ENCODE peak calls at places on chromosomes 6 and 20, in seven cellular contexts. One of them, this sample, is unnamed.

GRCh38 chr6:113184291-113184690 is 672.9 kb upstream of the MARCKS start:
- DNase-seq in H4: peak
- DNase-seq in NCI-H2171: no peak
- DNase-seq in nephron progenitor cell: no peak
- DNase-seq in aorta: no peak
- DNase-seq in fibroblast of the conjunctiva: no peak
- DNase-seq in stimulated activated CD4-positive, alpha-beta T cell treated with anti-CD3 and anti-CD28 coated beads, Interleukin-4, amount 100 ng/mL, for 48 hours: no peak
- DNase-seq in this sample: no peak

GRCh38 chr6:156427345-156427744 is 349.8 kb upstream of the ARID1B start:
- DNase-seq in aorta: peak
- DNase-seq in nephron progenitor cell: no peak
- DNase-seq in fibroblast of the conjunctiva: peak
- DNase-seq in NCI-H2171: no peak
- DNase-seq in H4: peak
- DNase-seq in stimulated activated CD4-positive, alpha-beta T cell treated with anti-CD3 and anti-CD28 coated beads, Interleukin-4, amount 100 ng/mL, for 48 hours: no peak
- DNase-seq in this sample: no peak

GRCh38 chr20:47607208-47607613 is 105.5 kb downstream of the NCOA3 start:
- DNase-seq in aorta: no peak
- DNase-seq in nephron progenitor cell: no peak
- DNase-seq in H4: no peak
- DNase-seq in NCI-H2171: no peak
- DNase-seq in fibroblast of the conjunctiva: peak
- DNase-seq in stimulated activated CD4-positive, alpha-beta T cell treated with anti-CD3 and anti-CD28 coated beads, Interleukin-4, amount 100 ng/mL, for 48 hours: no peak
- DNase-seq in this sample: no peak

GRCh38 chr6:157227202-157228166 is 95.8 kb downstream of the TMEM242 start:
- DNase-seq in aorta: no peak
- DNase-seq in stimulated activated CD4-positive, alpha-beta T cell treated with anti-CD3 and anti-CD28 coated beads, Interleukin-4, amount 100 ng/mL, for 48 hours: no peak
- DNase-seq in nephron progenitor cell: no peak
- DNase-seq in NCI-H2171: no peak
- DNase-seq in fibroblast of the conjunctiva: no peak
- DNase-seq in H4: no peak
- DNase-seq in this sample: no peak

GRCh38 chr6:2448826-2449571 is 203.6 kb upstream of the GMDS start:
- DNase-seq in aorta: no peak
- DNase-seq in stimulated activated CD4-positive, alpha-beta T cell treated with anti-CD3 and anti-CD28 coated beads, Interleukin-4, amount 100 ng/mL, for 48 hours: no peak
- DNase-seq in fibroblast of the conjunctiva: peak
- DNase-seq in H4: peak
- DNase-seq in nephron progenitor cell: peak
- DNase-seq in NCI-H2171: peak
- DNase-seq in this sample: peak

GRCh38 chr6:158751192-158751591 is 68.0 kb downstream of the EZR start:
- DNase-seq in stimulated activated CD4-positive, alpha-beta T cell treated with anti-CD3 and anti-CD28 coated beads, Interleukin-4, amount 100 ng/mL, for 48 hours: no peak
- DNase-seq in NCI-H2171: peak
- DNase-seq in nephron progenitor cell: no peak
- DNase-seq in aorta: no peak
- DNase-seq in fibroblast of the conjunctiva: no peak
- DNase-seq in H4: no peak
- DNase-seq in this sample: no peak

GRCh38 chr6:3412779-3413500 is 43.9 kb downstream of the SLC22A23 start:
- DNase-seq in H4: no peak
- DNase-seq in stimulated activated CD4-positive, alpha-beta T cell treated with anti-CD3 and anti-CD28 coated beads, Interleukin-4, amount 100 ng/mL, for 48 hours: no peak
- DNase-seq in aorta: no peak
- DNase-seq in fibroblast of the conjunctiva: no peak
- DNase-seq in NCI-H2171: no peak
- DNase-seq in nephron progenitor cell: no peak
- DNase-seq in this sample: no peak

GRCh38 chr6:48560408-48560807 is 449.4 kb upstream of the PTCHD4 start:
- DNase-seq in H4: peak
- DNase-seq in NCI-H2171: no peak
- DNase-seq in stimulated activated CD4-positive, alpha-beta T cell treated with anti-CD3 and anti-CD28 coated beads, Interleukin-4, amount 100 ng/mL, for 48 hours: no peak
- DNase-seq in fibroblast of the conjunctiva: no peak
- DNase-seq in aorta: no peak
- DNase-seq in nephron progenitor cell: no peak
- DNase-seq in this sample: no peak

GRCh38 chr20:37943033-37943432 is 40.1 kb downstream of the VSTM2L start:
- DNase-seq in NCI-H2171: no peak
- DNase-seq in stimulated activated CD4-positive, alpha-beta T cell treated with anti-CD3 and anti-CD28 coated beads, Interleukin-4, amount 100 ng/mL, for 48 hours: no peak
- DNase-seq in H4: no peak
- DNase-seq in nephron progenitor cell: no peak
- DNase-seq in aorta: no peak
- DNase-seq in fibroblast of the conjunctiva: no peak
- DNase-seq in this sample: peak

GRCh38 chr6:44056392-44057237 is 70.6 kb downstream of the MRPL14 start:
- DNase-seq in H4: peak
- DNase-seq in stimulated activated CD4-positive, alpha-beta T cell treated with anti-CD3 and anti-CD28 coated beads, Interleukin-4, amount 100 ng/mL, for 48 hours: no peak
- DNase-seq in aorta: peak
- DNase-seq in NCI-H2171: no peak
- DNase-seq in nephron progenitor cell: no peak
- DNase-seq in fibroblast of the conjunctiva: peak
- DNase-seq in this sample: no peak

GRCh38 chr6:152572395-152573061 is 64.6 kb downstream of the SYNE1 start:
- DNase-seq in NCI-H2171: no peak
- DNase-seq in fibroblast of the conjunctiva: no peak
- DNase-seq in nephron progenitor cell: no peak
- DNase-seq in aorta: no peak
- DNase-seq in stimulated activated CD4-positive, alpha-beta T cell treated with anti-CD3 and anti-CD28 coated beads, Interleukin-4, amount 100 ng/mL, for 48 hours: no peak
- DNase-seq in H4: peak
- DNase-seq in this sample: no peak

GRCh38 chr6:6256881-6257280 is 63.6 kb downstream of the F13A1 start:
- DNase-seq in NCI-H2171: no peak
- DNase-seq in stimulated activated CD4-positive, alpha-beta T cell treated with anti-CD3 and anti-CD28 coated beads, Interleukin-4, amount 100 ng/mL, for 48 hours: no peak
- DNase-seq in nephron progenitor cell: no peak
- DNase-seq in aorta: no peak
- DNase-seq in H4: no peak
- DNase-seq in fibroblast of the conjunctiva: no peak
- DNase-seq in this sample: no peak

GRCh38 chr6:35665573-35665972 is 23.1 kb downstream of the FKBP5 start:
- DNase-seq in H4: no peak
- DNase-seq in NCI-H2171: no peak
- DNase-seq in nephron progenitor cell: no peak
- DNase-seq in fibroblast of the conjunctiva: no peak
- DNase-seq in aorta: no peak
- DNase-seq in stimulated activated CD4-positive, alpha-beta T cell treated with anti-CD3 and anti-CD28 coated beads, Interleukin-4, amount 100 ng/mL, for 48 hours: no peak
- DNase-seq in this sample: no peak

GRCh38 chr6:166922937-166923336 is 33.4 kb downstream of the RNASET2 start:
- DNase-seq in aorta: no peak
- DNase-seq in H4: no peak
- DNase-seq in nephron progenitor cell: no peak
- DNase-seq in NCI-H2171: no peak
- DNase-seq in fibroblast of the conjunctiva: no peak
- DNase-seq in stimulated activated CD4-positive, alpha-beta T cell treated with anti-CD3 and anti-CD28 coated beads, Interleukin-4, amount 100 ng/mL, for 48 hours: no peak
- DNase-seq in this sample: no peak

GRCh38 chr20:42340358-42340757 is 722.2 kb upstream of the CHD6 start:
- DNase-seq in fibroblast of the conjunctiva: no peak
- DNase-seq in NCI-H2171: no peak
- DNase-seq in stimulated activated CD4-positive, alpha-beta T cell treated with anti-CD3 and anti-CD28 coated beads, Interleukin-4, amount 100 ng/mL, for 48 hours: no peak
- DNase-seq in nephron progenitor cell: no peak
- DNase-seq in aorta: no peak
- DNase-seq in H4: no peak
- DNase-seq in this sample: no peak

GRCh38 chr20:51402201-51402600 is 140.3 kb downstream of the NFATC2 start:
- DNase-seq in NCI-H2171: no peak
- DNase-seq in aorta: no peak
- DNase-seq in H4: peak
- DNase-seq in stimulated activated CD4-positive, alpha-beta T cell treated with anti-CD3 and anti-CD28 coated beads, Interleukin-4, amount 100 ng/mL, for 48 hours: no peak
- DNase-seq in nephron progenitor cell: no peak
- DNase-seq in fibroblast of the conjunctiva: no peak
- DNase-seq in this sample: no peak

GRCh38 chr20:58229198-58229802 is 847 bp upstream of the ANKRD60 start:
- DNase-seq in stimulated activated CD4-positive, alpha-beta T cell treated with anti-CD3 and anti-CD28 coated beads, Interleukin-4, amount 100 ng/mL, for 48 hours: no peak
- DNase-seq in H4: no peak
- DNase-seq in fibroblast of the conjunctiva: no peak
- DNase-seq in aorta: no peak
- DNase-seq in NCI-H2171: peak
- DNase-seq in nephron progenitor cell: no peak
- DNase-seq in this sample: no peak

GRCh38 chr6:118660218-118660569 is 8.8 kb upstream of the CEP85L start:
- DNase-seq in fibroblast of the conjunctiva: no peak
- DNase-seq in NCI-H2171: peak
- DNase-seq in nephron progenitor cell: no peak
- DNase-seq in H4: no peak
- DNase-seq in aorta: no peak
- DNase-seq in stimulated activated CD4-positive, alpha-beta T cell treated with anti-CD3 and anti-CD28 coated beads, Interleukin-4, amount 100 ng/mL, for 48 hours: peak
- DNase-seq in this sample: no peak

GRCh38 chr20:32446301-32447100 is 88.4 kb downstream of the ASXL1 start:
- DNase-seq in fibroblast of the conjunctiva: no peak
- DNase-seq in H4: no peak
- DNase-seq in aorta: no peak
- DNase-seq in nephron progenitor cell: no peak
- DNase-seq in NCI-H2171: no peak
- DNase-seq in stimulated activated CD4-positive, alpha-beta T cell treated with anti-CD3 and anti-CD28 coated beads, Interleukin-4, amount 100 ng/mL, for 48 hours: no peak
- DNase-seq in this sample: no peak

GRCh38 chr6:108748959-108749358 is 99.3 kb upstream of the ARMC2 start:
- DNase-seq in fibroblast of the conjunctiva: no peak
- DNase-seq in nephron progenitor cell: no peak
- DNase-seq in H4: no peak
- DNase-seq in stimulated activated CD4-positive, alpha-beta T cell treated with anti-CD3 and anti-CD28 coated beads, Interleukin-4, amount 100 ng/mL, for 48 hours: no peak
- DNase-seq in aorta: no peak
- DNase-seq in NCI-H2171: no peak
- DNase-seq in this sample: no peak

GRCh38 chr6:143842468-143842901 is 653 bp upstream of the LTV1 start:
- DNase-seq in fibroblast of the conjunctiva: peak
- DNase-seq in nephron progenitor cell: peak
- DNase-seq in NCI-H2171: no peak
- DNase-seq in stimulated activated CD4-positive, alpha-beta T cell treated with anti-CD3 and anti-CD28 coated beads, Interleukin-4, amount 100 ng/mL, for 48 hours: no peak
- DNase-seq in aorta: no peak
- DNase-seq in H4: no peak
- DNase-seq in this sample: no peak

GRCh38 chr6:28212510-28213212 is 12.4 kb upstream of the ZSCAN9 start:
- DNase-seq in NCI-H2171: peak
- DNase-seq in stimulated activated CD4-positive, alpha-beta T cell treated with anti-CD3 and anti-CD28 coated beads, Interleukin-4, amount 100 ng/mL, for 48 hours: peak
- DNase-seq in H4: peak
- DNase-seq in fibroblast of the conjunctiva: peak
- DNase-seq in aorta: no peak
- DNase-seq in nephron progenitor cell: peak
- DNase-seq in this sample: peak

GRCh38 chr6:111750753-111751684 is 122.2 kb downstream of the FYN start:
- DNase-seq in NCI-H2171: no peak
- DNase-seq in nephron progenitor cell: no peak
- DNase-seq in aorta: no peak
- DNase-seq in H4: peak
- DNase-seq in stimulated activated CD4-positive, alpha-beta T cell treated with anti-CD3 and anti-CD28 coated beads, Interleukin-4, amount 100 ng/mL, for 48 hours: no peak
- DNase-seq in fibroblast of the conjunctiva: no peak
- DNase-seq in this sample: no peak

GRCh38 chr20:33685328-33686007 is 717 bp downstream of the E2F1 start:
- DNase-seq in fibroblast of the conjunctiva: no peak
- DNase-seq in H4: no peak
- DNase-seq in aorta: no peak
- DNase-seq in stimulated activated CD4-positive, alpha-beta T cell treated with anti-CD3 and anti-CD28 coated beads, Interleukin-4, amount 100 ng/mL, for 48 hours: peak
- DNase-seq in NCI-H2171: no peak
- DNase-seq in nephron progenitor cell: no peak
- DNase-seq in this sample: peak

GRCh38 chr6:146087386-146087785 is 58.5 kb downstream of the GRM1 start:
- DNase-seq in aorta: no peak
- DNase-seq in H4: no peak
- DNase-seq in NCI-H2171: no peak
- DNase-seq in fibroblast of the conjunctiva: no peak
- DNase-seq in stimulated activated CD4-positive, alpha-beta T cell treated with anti-CD3 and anti-CD28 coated beads, Interleukin-4, amount 100 ng/mL, for 48 hours: no peak
- DNase-seq in nephron progenitor cell: no peak
- DNase-seq in this sample: no peak

GRCh38 chr6:128919412-128919811 is 36.5 kb downstream of the LAMA2 start:
- DNase-seq in nephron progenitor cell: no peak
- DNase-seq in stimulated activated CD4-positive, alpha-beta T cell treated with anti-CD3 and anti-CD28 coated beads, Interleukin-4, amount 100 ng/mL, for 48 hours: no peak
- DNase-seq in fibroblast of the conjunctiva: peak
- DNase-seq in NCI-H2171: no peak
- DNase-seq in aorta: no peak
- DNase-seq in H4: no peak
- DNase-seq in this sample: no peak

GRCh38 chr6:71537717-71538116 is 249.1 kb downstream of the OGFRL1 start:
- DNase-seq in fibroblast of the conjunctiva: no peak
- DNase-seq in nephron progenitor cell: no peak
- DNase-seq in stimulated activated CD4-positive, alpha-beta T cell treated with anti-CD3 and anti-CD28 coated beads, Interleukin-4, amount 100 ng/mL, for 48 hours: no peak
- DNase-seq in H4: no peak
- DNase-seq in NCI-H2171: no peak
- DNase-seq in aorta: no peak
- DNase-seq in this sample: no peak

GRCh38 chr20:47809561-47809960 is 24.3 kb upstream of the SULF2 start:
- DNase-seq in stimulated activated CD4-positive, alpha-beta T cell treated with anti-CD3 and anti-CD28 coated beads, Interleukin-4, amount 100 ng/mL, for 48 hours: no peak
- DNase-seq in H4: no peak
- DNase-seq in fibroblast of the conjunctiva: no peak
- DNase-seq in aorta: no peak
- DNase-seq in NCI-H2171: no peak
- DNase-seq in nephron progenitor cell: no peak
- DNase-seq in this sample: no peak

GRCh38 chr6:151330130-151330715 is 61.1 kb downstream of the ZBTB2 start:
- DNase-seq in NCI-H2171: no peak
- DNase-seq in fibroblast of the conjunctiva: peak
- DNase-seq in stimulated activated CD4-positive, alpha-beta T cell treated with anti-CD3 and anti-CD28 coated beads, Interleukin-4, amount 100 ng/mL, for 48 hours: no peak
- DNase-seq in H4: no peak
- DNase-seq in nephron progenitor cell: no peak
- DNase-seq in aorta: no peak
- DNase-seq in this sample: no peak

GRCh38 chr6:71394001-71394432 is 105.4 kb downstream of the OGFRL1 start:
- DNase-seq in H4: no peak
- DNase-seq in aorta: no peak
- DNase-seq in fibroblast of the conjunctiva: no peak
- DNase-seq in stimulated activated CD4-positive, alpha-beta T cell treated with anti-CD3 and anti-CD28 coated beads, Interleukin-4, amount 100 ng/mL, for 48 hours: no peak
- DNase-seq in NCI-H2171: no peak
- DNase-seq in nephron progenitor cell: no peak
- DNase-seq in this sample: no peak

This sample was measured in stimulated activated effector memory CD8-positive, alpha-beta T cell treated with anti-CD3 and anti-CD28 coated beads, Interleukin-12 subunit alpha, Interleukin-12 subunit beta, amount 100 ng/mL, for 72 hours.